ENCODE peak calls at places on chromosomes 12 and 14, in six cellular contexts. R is dorsolateral prefrontal cortex, Z is kidney epithelial cell, D is fibroblast of the aortic adventitia, V is lower leg skin, B is neural progenitor cell. S is an unnamed sample.

GRCh38 chr14:100093322-100093721 is 28.1 kb downstream of the EVL start:
- DNase-seq in D (no peak), B (no peak), V (no peak), R (no peak), Z (no peak), S (no peak)

GRCh38 chr12:44628180-44628579 is 247.9 kb downstream of the NELL2 start:
- DNase-seq in B (no peak), Z (no peak), R (no peak), V (no peak), D (no peak), S (no peak)

GRCh38 chr12:110252716-110253115 is 28.3 kb upstream of the ATP2A2 start:
- DNase-seq in D (no peak), R (no peak), B (no peak), Z (no peak), V (no peak), S (no peak)

GRCh38 chr12:109604902-109605536 is 31.4 kb downstream of the MVK start:
- DNase-seq in D (no peak), Z (no peak), B (peak), R (no peak), V (no peak), S (no peak)

GRCh38 chr12:26226629-26227375 is 31.4 kb downstream of the SSPN start:
- DNase-seq in D (no peak), B (peak), R (peak), Z (no peak), V (no peak), S (no peak)

GRCh38 chr12:49902399-49903350 is 1.0 kb downstream of the FAIM2 start:
- DNase-seq in B (peak), V (no peak), Z (no peak), D (no peak), R (peak), S (no peak)

GRCh38 chr12:106369624-106370346 is 12.2 kb downstream of the POLR3B start:
- DNase-seq in V (no peak), B (no peak), D (peak), R (no peak), Z (peak), S (no peak)

GRCh38 chr12:24853094-24853493 is 95.8 kb downstream of the BCAT1 start:
- DNase-seq in D (no peak), V (no peak), Z (no peak), B (no peak), R (no peak), S (no peak)

GRCh38 chr14:94864421-94865195 is 94.7 kb upstream of the GSC start:
- DNase-seq in Z (no peak), D (no peak), B (peak), V (no peak), R (no peak), S (no peak)

DNA sequence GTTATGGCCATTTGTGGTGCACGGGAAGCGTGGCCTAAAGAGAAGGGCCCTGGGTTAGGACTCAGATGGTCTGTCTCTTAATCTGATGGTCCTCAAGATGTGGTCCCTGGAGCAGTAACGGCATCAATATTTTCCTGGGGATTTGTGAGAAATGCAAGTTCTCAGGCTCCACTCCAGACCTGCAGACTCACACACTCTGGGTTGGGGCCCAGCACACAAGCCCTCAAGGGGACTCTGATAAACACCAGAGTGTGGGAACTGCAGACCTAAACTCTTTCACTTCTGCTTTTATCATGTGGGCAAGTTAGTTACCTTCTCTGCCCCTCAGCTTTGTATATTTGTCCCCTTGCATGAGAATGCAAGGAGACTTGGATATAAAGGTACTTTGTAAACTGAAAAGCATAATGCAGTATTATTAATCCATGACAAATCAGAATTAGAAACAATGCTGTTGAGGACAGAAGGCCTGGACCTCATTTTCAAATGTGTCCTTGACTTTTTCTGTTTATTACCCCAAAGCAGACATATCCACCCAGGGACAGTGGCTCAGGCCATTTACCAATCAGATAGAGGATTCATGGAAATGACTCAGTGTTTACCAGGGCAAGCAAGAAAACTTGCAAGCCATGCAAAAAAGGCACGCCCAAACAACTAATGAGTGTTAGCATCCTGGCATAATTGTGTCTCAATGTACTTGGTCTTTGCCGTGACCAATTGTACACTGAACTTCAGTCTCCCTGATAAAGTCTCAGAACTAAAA is 157.0 kb downstream of the ASCL1 start:
- DNase-seq in D (no peak), B (no peak), Z (no peak), R (no peak), V (no peak), S (no peak)
- H3K4me3 ChIP-seq in D (no peak), B (no peak), Z (no peak), R (no peak), V (no peak), S (no peak)

DNA sequence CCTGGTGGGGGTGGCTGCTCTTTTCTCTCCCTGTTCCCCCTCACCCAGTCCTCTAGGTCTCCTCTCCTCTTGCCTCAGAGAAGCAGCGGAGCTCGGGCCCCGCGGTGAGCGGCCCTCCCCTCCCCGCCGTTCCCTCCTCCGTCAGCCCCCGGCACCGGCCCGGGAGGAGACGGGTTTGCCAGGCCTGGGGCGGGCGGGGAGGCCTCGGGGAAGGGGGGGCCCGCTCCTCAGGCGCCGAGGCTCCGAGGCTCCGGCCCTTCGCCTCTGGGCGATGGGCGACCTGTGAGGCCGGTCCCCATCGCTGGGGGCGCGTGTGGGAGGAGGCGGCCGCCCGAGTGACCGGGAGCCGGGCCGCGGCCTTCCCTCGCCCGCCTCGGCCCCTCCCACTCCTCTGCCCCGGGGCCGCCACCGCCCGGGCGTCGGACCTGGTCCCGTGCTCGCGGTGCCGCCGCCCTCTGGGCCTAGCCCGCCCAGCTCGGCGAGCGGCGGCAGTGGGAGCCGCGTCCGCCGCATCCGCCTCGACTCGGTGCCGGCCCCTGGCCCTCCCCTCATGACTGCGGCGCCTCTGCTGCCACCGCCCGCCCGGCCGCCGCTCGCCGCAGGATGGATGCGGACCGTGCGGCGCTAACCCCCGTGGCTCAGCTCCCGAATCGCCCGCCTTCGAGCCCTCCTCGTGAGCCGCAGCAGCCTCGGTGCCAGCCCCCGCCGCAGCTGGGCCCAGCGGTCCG is 458 bp downstream of the WNK1 start:
- DNase-seq in D (peak), B (peak), R (no peak), Z (no peak), V (peak), S (no peak)
- TF ChIP-seq CTCF in D (no peak), B (peak), R (no peak), Z (no peak), V (no peak), S (no peak)

DNA sequence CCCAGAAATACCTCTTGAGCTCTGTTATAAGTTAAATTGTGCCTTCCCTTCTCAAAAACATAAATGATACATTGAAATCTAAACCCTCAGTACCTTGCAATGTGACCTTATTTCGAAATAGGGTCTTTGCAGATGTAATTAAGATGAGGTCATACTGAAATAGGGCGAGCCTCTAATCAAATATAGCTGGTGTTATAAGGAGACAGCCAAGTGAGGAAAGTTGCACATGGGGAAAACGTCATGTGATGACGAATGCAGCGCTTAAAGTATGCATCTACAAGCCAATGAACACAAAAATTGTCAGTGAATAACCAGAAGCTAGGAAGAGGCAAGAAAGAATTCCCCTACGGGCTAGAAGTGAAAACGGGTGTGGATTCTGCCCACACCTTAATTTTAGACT is 305.2 kb upstream of the FOXG1 start:
- DNase-seq in Z (no peak), D (peak), R (no peak), V (no peak), B (no peak), S (no peak)
- H3K4me3 ChIP-seq in Z (no peak), D (no peak), R (no peak), V (no peak), B (no peak), S (no peak)

GRCh38 chr12:40336573-40337199 is 111.9 kb downstream of the LRRK2 start:
- DNase-seq in B (no peak), Z (no peak), R (no peak), V (no peak), D (peak), S (no peak)
- TF ChIP-seq CTCF in B (peak), Z (peak), R (peak), V (no peak), D (peak), S (peak)

DNA sequence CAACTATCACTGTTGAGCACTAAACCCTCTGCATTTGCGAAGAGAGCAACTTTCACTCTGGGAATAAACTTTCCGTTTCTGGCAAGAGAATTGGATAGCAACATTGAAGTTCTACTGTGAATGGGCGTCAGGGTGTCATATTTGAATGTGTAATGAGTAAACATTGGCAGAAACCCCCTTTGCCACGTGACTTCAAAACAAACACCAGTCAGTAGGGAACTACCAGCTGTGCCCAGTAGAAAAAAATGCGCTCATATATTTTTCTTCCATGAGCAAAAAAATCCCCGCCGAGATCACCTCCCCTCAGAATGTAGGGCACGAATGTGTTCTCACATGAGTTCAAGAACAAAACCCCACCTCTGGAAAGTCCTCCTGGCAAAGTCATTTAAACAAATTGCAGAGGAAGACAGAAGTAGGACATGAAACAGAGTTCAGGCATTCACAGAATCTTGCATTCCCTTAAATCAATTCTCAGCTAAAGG is 80.6 kb downstream of the BTG1 start:
- DNase-seq in D (peak), Z (no peak), B (no peak), V (peak), R (no peak), S (no peak)
- H3K4me3 ChIP-seq in D (no peak), Z (no peak), B (no peak), V (no peak), R (peak), S (no peak)